ENCODE peak calls at places on chromosomes 6 and 20, in five cellular contexts. One of them, this sample, is unnamed.
A peak's percentile ranks its signal among the peaks of the same experiment; 100 is the strongest.

GRCh38 chr6:84150680-84151079 is 76.8 kb downstream of the CEP162 start:
- DNase-seq in WERI-Rb-1: no peak
- DNase-seq in AG04449: peak; percentile 66
- DNase-seq in lung: no peak
- DNase-seq in keratinocyte: no peak
- DNase-seq in this sample: peak; percentile 70

GRCh38 chr20:9241232-9241692 is 172.4 kb downstream of the PLCB4 start:
- DNase-seq in keratinocyte: no peak
- DNase-seq in WERI-Rb-1: no peak
- DNase-seq in AG04449: peak; percentile 23
- DNase-seq in lung: no peak
- DNase-seq in this sample: peak; percentile 35

GRCh38 chr6:16976418-16977183 is 125.2 kb upstream of the STMND1 start:
- DNase-seq in WERI-Rb-1: no peak
- DNase-seq in lung: no peak
- DNase-seq in AG04449: no peak
- DNase-seq in keratinocyte: no peak
- DNase-seq in this sample: no peak

GRCh38 chr20:20253744-20254330 is 114.1 kb upstream of the INSM1 start:
- DNase-seq in keratinocyte: no peak
- DNase-seq in WERI-Rb-1: no peak
- DNase-seq in lung: no peak
- DNase-seq in AG04449: no peak
- DNase-seq in this sample: no peak

GRCh38 chr6:55882731-55883595 is 7.6 kb upstream of the BMP5 start:
- DNase-seq in lung: no peak
- DNase-seq in keratinocyte: no peak
- DNase-seq in AG04449: peak; percentile 23
- DNase-seq in WERI-Rb-1: no peak
- DNase-seq in this sample: peak; percentile 68

GRCh38 chr6:135451617-135452190 is 45.8 kb downstream of the AHI1 start:
- DNase-seq in AG04449: no peak
- DNase-seq in lung: no peak
- DNase-seq in keratinocyte: no peak
- DNase-seq in WERI-Rb-1: no peak
- DNase-seq in this sample: no peak

GRCh38 chr20:50481741-50482140 is 28.4 kb upstream of the PTPN1 start:
- DNase-seq in lung: no peak
- DNase-seq in AG04449: no peak
- DNase-seq in keratinocyte: no peak
- DNase-seq in WERI-Rb-1: no peak
- DNase-seq in this sample: no peak

GRCh38 chr6:90343581-90343980 is 46.9 kb upstream of the BACH2 start:
- DNase-seq in WERI-Rb-1: no peak
- DNase-seq in lung: no peak
- DNase-seq in AG04449: no peak
- DNase-seq in keratinocyte: no peak
- DNase-seq in this sample: no peak

GRCh38 chr6:112311950-112312547 is 35.1 kb upstream of the RFPL4B start:
- DNase-seq in lung: no peak
- DNase-seq in AG04449: no peak
- DNase-seq in WERI-Rb-1: no peak
- DNase-seq in keratinocyte: no peak
- DNase-seq in this sample: no peak

GRCh38 chr6:113809818-113810217 is 47.3 kb upstream of the MARCKS start:
- DNase-seq in WERI-Rb-1: no peak
- DNase-seq in lung: no peak
- DNase-seq in keratinocyte: no peak
- DNase-seq in AG04449: no peak
- DNase-seq in this sample: no peak

GRCh38 chr6:159953091-159953581 is 15.7 kb upstream of the IGF2R start:
- DNase-seq in AG04449: peak; percentile 67
- DNase-seq in lung: peak; percentile 76
- DNase-seq in WERI-Rb-1: no peak
- DNase-seq in keratinocyte: no peak
- DNase-seq in this sample: peak; percentile 93

GRCh38 chr20:45968801-45969711 is 2.9 kb downstream of the ZNF335 start:
- DNase-seq in WERI-Rb-1: no peak
- DNase-seq in lung: no peak
- DNase-seq in AG04449: no peak
- DNase-seq in keratinocyte: no peak
- DNase-seq in this sample: no peak

GRCh38 chr6:160428069-160428430 is 79.9 kb downstream of the SLC22A3 start:
- DNase-seq in keratinocyte: no peak
- DNase-seq in lung: no peak
- DNase-seq in WERI-Rb-1: no peak
- DNase-seq in AG04449: no peak
- DNase-seq in this sample: peak; percentile 87

GRCh38 chr6:143902827-143903226 is 38.6 kb downstream of the ZC2HC1B start:
- DNase-seq in lung: no peak
- DNase-seq in keratinocyte: no peak
- DNase-seq in AG04449: no peak
- DNase-seq in WERI-Rb-1: no peak
- DNase-seq in this sample: no peak

GRCh38 chr6:30937265-30937664 is 3.5 kb upstream of the MUCL3 start:
- DNase-seq in AG04449: no peak
- DNase-seq in lung: peak; percentile 65
- DNase-seq in keratinocyte: no peak
- DNase-seq in WERI-Rb-1: no peak
- DNase-seq in this sample: no peak

GRCh38 chr6:121485359-121485809 is 49.9 kb downstream of the GJA1 start:
- DNase-seq in AG04449: no peak
- DNase-seq in keratinocyte: no peak
- DNase-seq in WERI-Rb-1: no peak
- DNase-seq in lung: no peak
- DNase-seq in this sample: no peak

GRCh38 chr6:109172096-109172495 is 76.8 kb downstream of the CEP57L1 start:
- DNase-seq in AG04449: no peak
- DNase-seq in WERI-Rb-1: no peak
- DNase-seq in keratinocyte: no peak
- DNase-seq in lung: no peak
- DNase-seq in this sample: no peak

GRCh38 chr6:12654526-12654925 is 62.0 kb upstream of the PHACTR1 start:
- DNase-seq in WERI-Rb-1: no peak
- DNase-seq in AG04449: no peak
- DNase-seq in lung: no peak
- DNase-seq in keratinocyte: no peak
- DNase-seq in this sample: no peak

GRCh38 chr6:33123732-33124524 is 48.1 kb downstream of the HLA-DPB1 start:
- DNase-seq in lung: no peak
- DNase-seq in AG04449: no peak
- DNase-seq in keratinocyte: no peak
- DNase-seq in WERI-Rb-1: peak; percentile 73
- DNase-seq in this sample: no peak

GRCh38 chr20:64082821-64083379 is 1.3 kb downstream of the LKAAEAR1 start:
- DNase-seq in WERI-Rb-1: no peak
- DNase-seq in lung: no peak
- DNase-seq in keratinocyte: no peak
- DNase-seq in AG04449: no peak
- DNase-seq in this sample: no peak
- H3K4me3 ChIP-seq in WERI-Rb-1: peak overlapping the region; percentile 21
- H3K4me3 ChIP-seq in lung: no peak overlapping the region
- H3K4me3 ChIP-seq in keratinocyte: peak overlapping the region; percentile 38
- H3K4me3 ChIP-seq in AG04449: peak overlapping the region; percentile 37
- H3K4me3 ChIP-seq in this sample: peak overlapping the region; percentile 54

DNA sequence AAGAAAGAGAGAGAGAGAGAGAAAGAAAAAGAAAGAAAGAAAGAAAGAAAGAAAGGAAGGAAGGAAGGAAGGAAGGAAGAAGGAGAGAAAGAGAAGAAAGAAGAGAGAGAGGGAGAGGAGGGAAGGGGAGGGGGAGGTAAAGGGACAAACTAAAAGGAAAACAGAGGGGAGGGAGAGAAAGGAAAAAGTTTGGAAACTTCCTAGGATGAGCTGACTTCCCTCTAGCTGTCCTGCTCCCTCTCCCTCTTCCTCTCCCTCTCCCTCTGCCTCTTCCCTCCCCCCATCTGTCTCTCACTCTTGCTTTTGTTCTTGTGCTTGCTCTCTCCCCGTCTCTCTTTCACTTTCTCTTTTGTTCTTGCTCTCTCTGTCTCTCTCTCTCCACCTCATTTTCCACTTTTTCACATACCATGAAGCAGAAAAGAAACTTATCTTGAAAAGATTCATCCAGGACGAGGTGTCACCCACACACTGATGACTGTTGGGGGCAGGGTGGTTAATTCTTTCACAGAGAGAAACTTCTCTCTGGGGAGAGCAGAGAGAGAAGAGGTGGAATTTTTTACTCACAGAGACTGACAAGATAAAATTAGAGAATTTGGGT is 56.4 kb upstream of the DUSP22 start:
- DNase-seq in WERI-Rb-1: no peak
- DNase-seq in keratinocyte: no peak
- DNase-seq in lung: no peak
- DNase-seq in AG04449: no peak
- DNase-seq in this sample: peak; percentile 42
- H3K4me3 ChIP-seq in WERI-Rb-1: no peak overlapping the region
- H3K4me3 ChIP-seq in keratinocyte: peak overlapping the region; percentile 37
- H3K4me3 ChIP-seq in lung: no peak overlapping the region
- H3K4me3 ChIP-seq in AG04449: peak overlapping the region; percentile 38
- H3K4me3 ChIP-seq in this sample: peak overlapping the region; percentile 36

GRCh38 chr6:99619409-99619762 is 12.8 kb downstream of the PRDM13 start:
- DNase-seq in keratinocyte: no peak
- DNase-seq in lung: no peak
- DNase-seq in AG04449: no peak
- DNase-seq in WERI-Rb-1: no peak
- DNase-seq in this sample: no peak
- H3K4me3 ChIP-seq in keratinocyte: no peak overlapping the region
- H3K4me3 ChIP-seq in lung: no peak overlapping the region
- H3K4me3 ChIP-seq in AG04449: no peak overlapping the region
- H3K4me3 ChIP-seq in WERI-Rb-1: no peak overlapping the region
- H3K4me3 ChIP-seq in this sample: no peak overlapping the region

DNA sequence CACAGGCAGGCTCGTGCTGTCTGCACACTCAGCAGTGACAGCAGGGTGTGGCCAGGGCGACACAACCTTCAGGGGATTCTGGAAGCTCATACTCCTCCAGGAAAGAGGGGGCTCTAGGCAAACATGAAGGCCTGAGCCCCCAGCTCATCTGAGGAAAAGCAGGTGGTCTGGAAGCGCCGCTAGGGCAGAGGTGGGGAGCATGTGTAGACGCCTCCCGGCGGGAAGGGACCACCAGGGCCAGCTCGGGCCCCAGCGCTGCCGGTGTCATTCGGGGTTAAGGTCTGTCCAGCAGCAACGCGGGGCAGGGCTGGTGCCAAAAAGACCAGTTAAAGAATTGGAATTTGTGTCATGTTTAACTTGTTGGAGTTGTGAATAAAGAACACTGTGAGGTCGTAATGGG is 39.3 kb upstream of the SYNJ2 start:
- DNase-seq in WERI-Rb-1: no peak
- DNase-seq in AG04449: no peak
- DNase-seq in lung: no peak
- DNase-seq in keratinocyte: no peak
- DNase-seq in this sample: no peak
- H3K4me3 ChIP-seq in WERI-Rb-1: no peak overlapping the region
- H3K4me3 ChIP-seq in AG04449: no peak overlapping the region
- H3K4me3 ChIP-seq in lung: no peak overlapping the region
- H3K4me3 ChIP-seq in keratinocyte: no peak overlapping the region
- H3K4me3 ChIP-seq in this sample: no peak overlapping the region

GRCh38 chr6:28747083-28747630 is 176.6 kb downstream of the TRIM27 start:
- DNase-seq in lung: no peak
- DNase-seq in WERI-Rb-1: no peak
- DNase-seq in keratinocyte: no peak
- DNase-seq in AG04449: no peak
- DNase-seq in this sample: no peak

GRCh38 chr6:28742668-28743270 is 181.0 kb downstream of the TRIM27 start:
- DNase-seq in WERI-Rb-1: no peak
- DNase-seq in keratinocyte: peak; percentile 84
- DNase-seq in AG04449: no peak
- DNase-seq in lung: no peak
- DNase-seq in this sample: no peak

GRCh38 chr6:28741363-28741762 is 182.4 kb downstream of the TRIM27 start:
- DNase-seq in lung: no peak
- DNase-seq in WERI-Rb-1: no peak
- DNase-seq in AG04449: no peak
- DNase-seq in keratinocyte: no peak
- DNase-seq in this sample: no peak

GRCh38 chr6:28747631-28748157 is 176.1 kb downstream of the TRIM27 start:
- DNase-seq in keratinocyte: peak; percentile 86
- DNase-seq in WERI-Rb-1: peak; percentile 32
- DNase-seq in lung: no peak
- DNase-seq in AG04449: no peak
- DNase-seq in this sample: peak; percentile 4

DNA sequence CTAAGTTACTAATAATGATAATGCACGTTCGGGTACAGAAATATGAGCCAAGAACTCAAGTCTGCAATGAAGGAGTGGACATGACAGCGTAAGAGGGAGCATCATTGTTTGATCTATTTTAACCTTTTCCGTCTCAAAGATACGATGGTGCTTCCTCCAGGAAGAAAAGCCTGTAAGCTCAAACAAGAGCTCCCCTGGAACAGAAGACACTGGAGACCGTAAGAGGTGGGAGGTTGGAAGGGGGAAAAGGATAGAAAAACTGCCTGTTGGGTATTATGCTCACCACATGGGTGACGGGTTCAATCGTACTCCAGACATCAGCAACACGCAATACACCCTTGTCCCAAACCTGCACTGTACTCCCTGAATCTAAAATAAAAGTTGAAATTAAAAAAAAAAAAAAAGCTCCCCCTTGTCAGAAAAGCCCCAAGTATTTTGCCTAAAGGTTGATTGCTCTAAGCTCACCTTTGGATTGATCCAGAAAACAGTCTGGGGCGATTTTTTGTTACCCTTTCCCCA is 180.5 kb downstream of the TRIM27 start:
- DNase-seq in AG04449: no peak
- DNase-seq in WERI-Rb-1: no peak
- DNase-seq in keratinocyte: no peak
- DNase-seq in lung: no peak
- DNase-seq in this sample: no peak
- H3K4me3 ChIP-seq in AG04449: no peak overlapping the region
- H3K4me3 ChIP-seq in WERI-Rb-1: no peak overlapping the region
- H3K4me3 ChIP-seq in keratinocyte: peak overlapping the region; percentile 68
- H3K4me3 ChIP-seq in lung: no peak overlapping the region
- H3K4me3 ChIP-seq in this sample: no peak overlapping the region

DNA sequence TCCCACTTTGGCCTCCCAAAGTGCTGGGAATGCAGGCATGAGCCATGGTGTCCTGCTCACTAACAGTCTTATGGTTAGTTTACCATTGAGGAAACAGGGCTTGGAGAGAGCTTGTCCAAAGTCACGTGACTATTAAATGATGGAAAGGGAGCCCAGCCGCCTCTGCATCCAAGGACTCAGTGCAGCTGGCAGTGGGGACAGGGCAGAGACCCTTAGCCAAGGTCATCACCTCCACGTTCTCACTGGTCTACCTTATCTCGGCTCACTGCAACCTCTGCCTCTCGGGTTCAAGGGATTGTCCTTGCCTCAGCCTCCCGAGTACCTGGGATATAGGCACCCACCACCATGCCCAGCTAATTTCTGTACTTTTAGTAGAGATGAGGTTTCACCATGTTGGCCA is 109.3 kb downstream of the SLC23A2 start:
- DNase-seq in lung: no peak
- DNase-seq in WERI-Rb-1: no peak
- DNase-seq in AG04449: no peak
- DNase-seq in keratinocyte: no peak
- DNase-seq in this sample: no peak
- H3K4me3 ChIP-seq in lung: no peak overlapping the region
- H3K4me3 ChIP-seq in WERI-Rb-1: no peak overlapping the region
- H3K4me3 ChIP-seq in AG04449: no peak overlapping the region
- H3K4me3 ChIP-seq in keratinocyte: no peak overlapping the region
- H3K4me3 ChIP-seq in this sample: no peak overlapping the region